ENCODE peak calls at places on chromosomes 4 and X, in seven cellular contexts. One of them, this sample, is unnamed. For H3K27me3 and H3K36me3, the result is how much of the 10 kb centered on the place peaks cover.

GRCh38 chr4:67035501-67035900 is 509.8 kb downstream of the CENPC start:
- DNase-seq in spleen: no peak
- DNase-seq in SJSA1: peak
- DNase-seq in body of pancreas: no peak
- DNase-seq in DND-41: no peak
- DNase-seq in pancreas: no peak
- DNase-seq in GM23248: peak
- DNase-seq in this sample: peak

GRCh38 chr4:80989921-80990544 is 40.5 kb upstream of the BMP3 start:
- DNase-seq in GM23248: peak
- DNase-seq in pancreas: no peak
- DNase-seq in DND-41: peak
- DNase-seq in body of pancreas: no peak
- DNase-seq in SJSA1: peak
- DNase-seq in spleen: no peak
- DNase-seq in this sample: peak

GRCh38 chr4:153620352-153620751 is 63.7 kb upstream of the TLR2 start:
- DNase-seq in body of pancreas: no peak
- DNase-seq in DND-41: no peak
- DNase-seq in GM23248: no peak
- DNase-seq in SJSA1: no peak
- DNase-seq in pancreas: no peak
- DNase-seq in spleen: no peak
- DNase-seq in this sample: no peak

GRCh38 chr4:165190591-165191212 is 16.7 kb upstream of the KLHL2 start:
- DNase-seq in GM23248: peak
- DNase-seq in body of pancreas: no peak
- DNase-seq in DND-41: no peak
- DNase-seq in SJSA1: no peak
- DNase-seq in spleen: no peak
- DNase-seq in pancreas: no peak
- DNase-seq in this sample: no peak

GRCh38 chrX:106467943-106468342 is 143.8 kb upstream of the RADX start:
- DNase-seq in SJSA1: no peak
- DNase-seq in spleen: no peak
- DNase-seq in GM23248: no peak
- DNase-seq in body of pancreas: no peak
- DNase-seq in pancreas: no peak
- DNase-seq in DND-41: no peak
- DNase-seq in this sample: no peak

GRCh38 chr4:3249681-3250437 is 900 bp downstream of the MSANTD1 start:
- DNase-seq in body of pancreas: peak
- DNase-seq in SJSA1: no peak
- DNase-seq in pancreas: peak
- DNase-seq in DND-41: no peak
- DNase-seq in spleen: peak
- DNase-seq in GM23248: no peak
- DNase-seq in this sample: no peak

GRCh38 chr4:128386761-128387599 is 99.4 kb upstream of the PGRMC2 start:
- DNase-seq in GM23248: peak
- DNase-seq in spleen: no peak
- DNase-seq in DND-41: no peak
- DNase-seq in SJSA1: peak
- DNase-seq in pancreas: peak
- DNase-seq in body of pancreas: peak
- DNase-seq in this sample: peak

GRCh38 chrX:52424658-52425057 is 55.8 kb downstream of the XAGE2 start:
- DNase-seq in spleen: no peak
- DNase-seq in body of pancreas: no peak
- DNase-seq in SJSA1: peak
- DNase-seq in pancreas: no peak
- DNase-seq in GM23248: peak
- DNase-seq in DND-41: no peak
- DNase-seq in this sample: peak

GRCh38 chrX:2572740-2573139 is 72.0 kb upstream of the DHRSX start:
- DNase-seq in SJSA1: peak
- DNase-seq in spleen: no peak
- DNase-seq in GM23248: peak
- DNase-seq in pancreas: no peak
- DNase-seq in DND-41: no peak
- DNase-seq in body of pancreas: no peak
- DNase-seq in this sample: peak

GRCh38 chr4:158164849-158165248 is 8.0 kb downstream of the GASK1B start:
- DNase-seq in body of pancreas: no peak
- DNase-seq in DND-41: no peak
- DNase-seq in pancreas: no peak
- DNase-seq in spleen: no peak
- DNase-seq in SJSA1: no peak
- DNase-seq in GM23248: no peak
- DNase-seq in this sample: no peak

GRCh38 chrX:21781525-21781924 is 23.6 kb upstream of the SMPX start:
- DNase-seq in DND-41: no peak
- DNase-seq in GM23248: no peak
- DNase-seq in pancreas: no peak
- DNase-seq in body of pancreas: no peak
- DNase-seq in spleen: no peak
- DNase-seq in SJSA1: no peak
- DNase-seq in this sample: no peak

GRCh38 chr4:80202784-80203553 is 5.7 kb downstream of the PRDM8 start:
- DNase-seq in SJSA1: peak
- DNase-seq in pancreas: peak
- DNase-seq in GM23248: peak
- DNase-seq in body of pancreas: peak
- DNase-seq in DND-41: no peak
- DNase-seq in spleen: peak
- DNase-seq in this sample: no peak

GRCh38 chr4:88960576-88960975 is 96.4 kb downstream of the FAM13A start:
- DNase-seq in DND-41: no peak
- DNase-seq in spleen: no peak
- DNase-seq in GM23248: no peak
- DNase-seq in body of pancreas: no peak
- DNase-seq in pancreas: no peak
- DNase-seq in SJSA1: no peak
- DNase-seq in this sample: no peak

GRCh38 chr4:105061136-105061696 is 85.5 kb upstream of the TET2 start:
- DNase-seq in GM23248: no peak
- DNase-seq in body of pancreas: peak
- DNase-seq in spleen: no peak
- DNase-seq in DND-41: no peak
- DNase-seq in pancreas: no peak
- DNase-seq in SJSA1: peak
- DNase-seq in this sample: peak

GRCh38 chr4:6992728-6993655 is 50.2 kb upstream of the TADA2B start:
- DNase-seq in pancreas: no peak
- DNase-seq in DND-41: no peak
- DNase-seq in SJSA1: no peak
- DNase-seq in GM23248: peak
- DNase-seq in body of pancreas: peak
- DNase-seq in spleen: no peak
- DNase-seq in this sample: no peak

DNA sequence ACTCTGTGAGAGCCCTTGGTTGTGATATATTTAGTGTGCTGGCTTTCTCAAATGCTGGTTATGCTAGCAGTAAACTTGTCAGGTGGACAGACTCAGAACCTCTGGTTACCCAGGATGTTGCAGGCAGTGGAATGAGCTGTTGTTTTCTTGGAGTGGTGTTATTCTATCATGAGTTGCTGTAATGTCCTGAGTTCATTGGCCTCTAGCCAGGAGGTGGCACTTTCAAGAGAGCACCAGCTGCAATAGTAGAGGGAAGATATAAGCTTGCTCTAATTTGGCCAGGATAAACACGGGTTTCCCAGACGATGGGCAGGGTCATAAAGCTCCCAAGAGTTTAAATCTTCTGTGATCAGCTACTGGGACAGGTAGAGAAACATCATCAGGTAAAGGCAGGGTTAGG is 95.0 kb upstream of the UBQLN2 start:
- DNase-seq in GM23248: no peak
- DNase-seq in body of pancreas: no peak
- DNase-seq in spleen: no peak
- DNase-seq in DND-41: no peak
- DNase-seq in pancreas: no peak
- DNase-seq in SJSA1: no peak
- DNase-seq in this sample: no peak
- H3K4me3 ChIP-seq in GM23248: no peak
- H3K4me3 ChIP-seq in body of pancreas: no peak
- H3K4me3 ChIP-seq in spleen: no peak
- H3K4me3 ChIP-seq in DND-41: no peak
- H3K4me3 ChIP-seq in pancreas: no peak
- H3K4me3 ChIP-seq in SJSA1: no peak
- H3K4me3 ChIP-seq in this sample: no peak

GRCh38 chr4:1460967-1461868 is 55.0 kb upstream of the NKX1-1 start:
- DNase-seq in body of pancreas: no peak
- DNase-seq in GM23248: no peak
- DNase-seq in pancreas: peak
- DNase-seq in DND-41: no peak
- DNase-seq in SJSA1: no peak
- DNase-seq in spleen: peak
- DNase-seq in this sample: no peak
- H3K27me3 ChIP-seq in body of pancreas: under half
- H3K27me3 ChIP-seq in GM23248: half or more
- H3K27me3 ChIP-seq in pancreas: under half
- H3K27me3 ChIP-seq in DND-41: under half
- H3K27me3 ChIP-seq in SJSA1: under half
- H3K27me3 ChIP-seq in spleen: under half
- H3K27me3 ChIP-seq in this sample: under half

GRCh38 chr4:39476181-39476873 is 17.5 kb downstream of the LIAS start:
- DNase-seq in SJSA1: no peak
- DNase-seq in DND-41: no peak
- DNase-seq in pancreas: no peak
- DNase-seq in spleen: no peak
- DNase-seq in body of pancreas: no peak
- DNase-seq in GM23248: peak
- DNase-seq in this sample: no peak
- H3K36me3 ChIP-seq in SJSA1: under half
- H3K36me3 ChIP-seq in DND-41: under half
- H3K36me3 ChIP-seq in pancreas: under half
- H3K36me3 ChIP-seq in spleen: under half
- H3K36me3 ChIP-seq in body of pancreas: under half
- H3K36me3 ChIP-seq in GM23248: under half
- H3K36me3 ChIP-seq in this sample: under half

GRCh38 chr4:40395908-40396806 is 61.0 kb downstream of the CHRNA9 start:
- DNase-seq in pancreas: peak
- DNase-seq in body of pancreas: peak
- DNase-seq in DND-41: no peak
- DNase-seq in GM23248: no peak
- DNase-seq in spleen: no peak
- DNase-seq in SJSA1: no peak
- DNase-seq in this sample: peak
- H3K4me3 ChIP-seq in pancreas: no peak
- H3K4me3 ChIP-seq in body of pancreas: no peak
- H3K4me3 ChIP-seq in DND-41: no peak
- H3K4me3 ChIP-seq in GM23248: no peak
- H3K4me3 ChIP-seq in spleen: no peak
- H3K4me3 ChIP-seq in SJSA1: no peak
- H3K4me3 ChIP-seq in this sample: no peak

DNA sequence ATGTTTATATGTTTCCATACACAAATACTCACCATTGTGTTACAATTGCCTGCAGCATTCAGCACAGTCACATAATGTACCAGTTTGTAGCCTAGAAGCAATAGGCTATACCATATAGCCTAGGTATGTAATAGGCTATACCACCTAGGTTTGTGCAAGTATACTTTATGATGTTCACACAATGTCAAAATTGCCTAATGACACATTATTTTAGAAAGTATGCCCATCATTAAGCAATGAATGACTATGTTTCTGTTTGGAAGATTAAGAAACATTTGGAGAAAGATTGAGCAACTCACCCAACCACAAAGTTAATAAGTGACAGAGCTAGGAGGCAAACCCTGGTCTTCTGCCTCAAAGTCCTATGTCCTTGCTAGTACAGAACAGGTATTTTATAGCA is 96.8 kb upstream of the GRIA3 start:
- DNase-seq in pancreas: no peak
- DNase-seq in spleen: no peak
- DNase-seq in SJSA1: no peak
- DNase-seq in body of pancreas: no peak
- DNase-seq in GM23248: peak
- DNase-seq in DND-41: no peak
- DNase-seq in this sample: peak
- H3K27me3 ChIP-seq in pancreas: under half
- H3K27me3 ChIP-seq in spleen: under half
- H3K27me3 ChIP-seq in SJSA1: under half
- H3K27me3 ChIP-seq in body of pancreas: under half
- H3K27me3 ChIP-seq in GM23248: under half
- H3K27me3 ChIP-seq in DND-41: under half
- H3K27me3 ChIP-seq in this sample: under half

DNA sequence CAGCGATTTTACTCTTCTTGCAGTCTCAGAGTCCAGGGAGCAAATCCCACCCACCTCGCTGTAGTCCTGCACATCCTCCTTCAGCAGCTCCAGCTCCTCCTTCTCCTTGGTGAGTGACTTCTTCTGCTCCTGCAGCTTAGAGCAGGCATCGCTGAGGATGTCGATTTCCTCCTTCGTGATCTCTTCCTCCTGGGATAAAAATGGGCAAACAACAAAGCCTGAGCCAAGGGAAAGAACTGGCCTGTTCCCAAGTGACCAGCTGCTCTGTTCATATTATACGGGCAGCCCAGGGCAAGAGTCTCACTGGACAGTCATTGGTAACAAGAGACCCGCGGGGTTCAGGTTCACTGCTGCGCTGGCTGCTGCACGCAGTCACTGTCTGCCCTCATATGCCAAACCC is 26.2 kb downstream of the FGFR3 start:
- DNase-seq in GM23248: no peak
- DNase-seq in spleen: no peak
- DNase-seq in SJSA1: no peak
- DNase-seq in pancreas: no peak
- DNase-seq in body of pancreas: peak
- DNase-seq in DND-41: no peak
- DNase-seq in this sample: no peak
- H3K36me3 ChIP-seq in GM23248: under half
- H3K36me3 ChIP-seq in spleen: half or more
- H3K36me3 ChIP-seq in SJSA1: under half
- H3K36me3 ChIP-seq in pancreas: half or more
- H3K36me3 ChIP-seq in body of pancreas: half or more
- H3K36me3 ChIP-seq in DND-41: half or more
- H3K36me3 ChIP-seq in this sample: half or more

GRCh38 chr4:148680884-148681283 is 238.7 kb upstream of the NR3C2 start:
- DNase-seq in pancreas: no peak
- DNase-seq in DND-41: no peak
- DNase-seq in spleen: no peak
- DNase-seq in GM23248: no peak
- DNase-seq in body of pancreas: no peak
- DNase-seq in SJSA1: no peak
- DNase-seq in this sample: no peak
- H3K4me3 ChIP-seq in pancreas: no peak
- H3K4me3 ChIP-seq in DND-41: no peak
- H3K4me3 ChIP-seq in spleen: no peak
- H3K4me3 ChIP-seq in GM23248: no peak
- H3K4me3 ChIP-seq in body of pancreas: no peak
- H3K4me3 ChIP-seq in SJSA1: no peak
- H3K4me3 ChIP-seq in this sample: no peak

This sample was measured in bronchial epithelial cell.